ENCODE peak calls at places on chromosomes 12 and 14, in five cellular contexts. One of them, this sample, is unnamed.

GRCh38 chr12:1716215-1716862 is 25.5 kb downstream of the ADIPOR2 start:
- DNase-seq in lung: no peak
- DNase-seq in DMS79: no peak
- DNase-seq in brain microvascular endothelial cell: no peak
- DNase-seq in GM12891: no peak
- DNase-seq in this sample: no peak

GRCh38 chr14:32697704-32698103 is 241.0 kb upstream of the NPAS3 start:
- DNase-seq in lung: no peak
- DNase-seq in brain microvascular endothelial cell: peak
- DNase-seq in GM12891: no peak
- DNase-seq in DMS79: no peak
- DNase-seq in this sample: no peak

GRCh38 chr12:68514807-68515411 is 95.8 kb upstream of the RAP1B start:
- DNase-seq in lung: no peak
- DNase-seq in DMS79: no peak
- DNase-seq in GM12891: no peak
- DNase-seq in brain microvascular endothelial cell: no peak
- DNase-seq in this sample: no peak

GRCh38 chr14:50955373-50956043 is 11.2 kb upstream of the PYGL start:
- DNase-seq in DMS79: no peak
- DNase-seq in brain microvascular endothelial cell: peak
- DNase-seq in GM12891: no peak
- DNase-seq in lung: peak
- DNase-seq in this sample: peak

GRCh38 chr14:33796356-33796755 is 154.5 kb downstream of the EGLN3 start:
- DNase-seq in lung: no peak
- DNase-seq in GM12891: no peak
- DNase-seq in DMS79: no peak
- DNase-seq in brain microvascular endothelial cell: no peak
- DNase-seq in this sample: no peak

GRCh38 chr12:71392521-71393145 is 47.0 kb upstream of the LGR5 start:
- DNase-seq in lung: no peak
- DNase-seq in GM12891: peak
- DNase-seq in brain microvascular endothelial cell: peak
- DNase-seq in DMS79: no peak
- DNase-seq in this sample: peak

GRCh38 chr12:106956048-106956935 is 585 bp downstream of the TMEM263 start:
- DNase-seq in GM12891: peak
- DNase-seq in DMS79: peak
- DNase-seq in lung: peak
- DNase-seq in brain microvascular endothelial cell: peak
- DNase-seq in this sample: peak

GRCh38 chr14:92121207-92121669 is 268 bp downstream of the NDUFB1 start:
- DNase-seq in DMS79: no peak
- DNase-seq in lung: peak
- DNase-seq in brain microvascular endothelial cell: peak
- DNase-seq in GM12891: no peak
- DNase-seq in this sample: no peak

GRCh38 chr14:30855345-30856037 is 18.9 kb upstream of the COCH start:
- DNase-seq in brain microvascular endothelial cell: no peak
- DNase-seq in lung: no peak
- DNase-seq in GM12891: no peak
- DNase-seq in DMS79: no peak
- DNase-seq in this sample: no peak

GRCh38 chr14:58151264-58151700 is 731 bp downstream of the ARMH4 start:
- DNase-seq in lung: no peak
- DNase-seq in DMS79: no peak
- DNase-seq in GM12891: no peak
- DNase-seq in brain microvascular endothelial cell: peak
- DNase-seq in this sample: no peak

GRCh38 chr12:106581543-106582263 is 1.1 kb upstream of the RFX4 start:
- DNase-seq in DMS79: no peak
- DNase-seq in GM12891: peak
- DNase-seq in lung: no peak
- DNase-seq in brain microvascular endothelial cell: no peak
- DNase-seq in this sample: no peak

GRCh38 chr14:105531088-105531957 is 4.9 kb downstream of the TMEM121 start:
- DNase-seq in brain microvascular endothelial cell: no peak
- DNase-seq in lung: no peak
- DNase-seq in DMS79: no peak
- DNase-seq in GM12891: no peak
- DNase-seq in this sample: no peak

GRCh38 chr12:87233636-87234035 is 795.6 kb downstream of the C12orf50 start:
- DNase-seq in GM12891: no peak
- DNase-seq in lung: no peak
- DNase-seq in brain microvascular endothelial cell: peak
- DNase-seq in DMS79: no peak
- DNase-seq in this sample: no peak

GRCh38 chr14:67514650-67515385 is 18.3 kb upstream of the PLEKHH1 start:
- DNase-seq in lung: peak
- DNase-seq in brain microvascular endothelial cell: peak
- DNase-seq in GM12891: peak
- DNase-seq in DMS79: no peak
- DNase-seq in this sample: peak

GRCh38 chr14:100467046-100467750 is 120.0 kb downstream of the BEGAIN start:
- DNase-seq in brain microvascular endothelial cell: no peak
- DNase-seq in lung: no peak
- DNase-seq in DMS79: no peak
- DNase-seq in GM12891: no peak
- DNase-seq in this sample: no peak

GRCh38 chr12:26691234-26691970 is 141.6 kb downstream of the ITPR2 start:
- DNase-seq in brain microvascular endothelial cell: peak
- DNase-seq in lung: no peak
- DNase-seq in DMS79: no peak
- DNase-seq in GM12891: no peak
- DNase-seq in this sample: no peak

GRCh38 chr14:54567224-54567633 is 301 bp downstream of the SAMD4A start:
- DNase-seq in DMS79: no peak
- DNase-seq in brain microvascular endothelial cell: no peak
- DNase-seq in lung: peak
- DNase-seq in GM12891: peak
- DNase-seq in this sample: no peak

GRCh38 chr14:99564256-99564902 is 39.6 kb downstream of the CCDC85C start:
- DNase-seq in GM12891: no peak
- DNase-seq in brain microvascular endothelial cell: peak
- DNase-seq in lung: no peak
- DNase-seq in DMS79: peak
- DNase-seq in this sample: peak

GRCh38 chr12:65533177-65533883 is 254.8 kb downstream of the MSRB3 start:
- DNase-seq in GM12891: no peak
- DNase-seq in lung: no peak
- DNase-seq in brain microvascular endothelial cell: no peak
- DNase-seq in DMS79: no peak
- DNase-seq in this sample: no peak

GRCh38 chr14:75636100-75636692 is 24.5 kb downstream of the ERG28 start:
- DNase-seq in brain microvascular endothelial cell: peak
- DNase-seq in DMS79: no peak
- DNase-seq in GM12891: no peak
- DNase-seq in lung: no peak
- DNase-seq in this sample: no peak

GRCh38 chr12:57864382-57864781 is 17.9 kb upstream of the CTDSP2 start:
- DNase-seq in GM12891: no peak
- DNase-seq in brain microvascular endothelial cell: no peak
- DNase-seq in DMS79: no peak
- DNase-seq in lung: no peak
- DNase-seq in this sample: no peak

GRCh38 chr12:13103391-13104033 is at the start of gene GSG1:
- DNase-seq in brain microvascular endothelial cell: no peak
- DNase-seq in GM12891: no peak
- DNase-seq in DMS79: no peak
- DNase-seq in lung: no peak
- DNase-seq in this sample: no peak

GRCh38 chr12:2306686-2307249 is 254.0 kb downstream of the CACNA1C start:
- DNase-seq in lung: no peak
- DNase-seq in DMS79: no peak
- DNase-seq in GM12891: no peak
- DNase-seq in brain microvascular endothelial cell: no peak
- DNase-seq in this sample: no peak

GRCh38 chr12:125687820-125688219 is 622.6 kb downstream of the AACS start:
- DNase-seq in brain microvascular endothelial cell: no peak
- DNase-seq in GM12891: no peak
- DNase-seq in DMS79: no peak
- DNase-seq in lung: no peak
- DNase-seq in this sample: no peak

GRCh38 chr12:29208935-29209701 is 60.0 kb downstream of the FAR2 start:
- DNase-seq in lung: no peak
- DNase-seq in brain microvascular endothelial cell: no peak
- DNase-seq in DMS79: no peak
- DNase-seq in GM12891: no peak
- DNase-seq in this sample: no peak

GRCh38 chr12:42981379-42981778 is 391.8 kb upstream of the PRICKLE1 start:
- DNase-seq in brain microvascular endothelial cell: peak
- DNase-seq in DMS79: no peak
- DNase-seq in GM12891: no peak
- DNase-seq in lung: no peak
- DNase-seq in this sample: no peak

GRCh38 chr12:113184098-113184899 is 979 bp downstream of the DDX54 start:
- DNase-seq in lung: no peak
- DNase-seq in GM12891: no peak
- DNase-seq in DMS79: no peak
- DNase-seq in brain microvascular endothelial cell: no peak
- DNase-seq in this sample: no peak

GRCh38 chr12:47362131-47362686 is 282.4 kb upstream of the AMIGO2 start:
- DNase-seq in lung: no peak
- DNase-seq in DMS79: no peak
- DNase-seq in brain microvascular endothelial cell: no peak
- DNase-seq in GM12891: no peak
- DNase-seq in this sample: no peak

GRCh38 chr12:3473844-3474243 is 17.2 kb upstream of the PRMT8 start:
- DNase-seq in DMS79: no peak
- DNase-seq in lung: no peak
- DNase-seq in GM12891: no peak
- DNase-seq in brain microvascular endothelial cell: no peak
- DNase-seq in this sample: no peak

GRCh38 chr14:61527325-61528100 is 167.8 kb upstream of the HIF1A start:
- DNase-seq in brain microvascular endothelial cell: peak
- DNase-seq in lung: no peak
- DNase-seq in DMS79: no peak
- DNase-seq in GM12891: no peak
- DNase-seq in this sample: no peak

GRCh38 chr12:51323317-51323960 is 535 bp downstream of the BIN2 start:
- DNase-seq in GM12891: no peak
- DNase-seq in brain microvascular endothelial cell: no peak
- DNase-seq in DMS79: no peak
- DNase-seq in lung: no peak
- DNase-seq in this sample: no peak

GRCh38 chr12:1204581-1205121 is 213.6 kb downstream of the ERC1 start:
- DNase-seq in GM12891: peak
- DNase-seq in lung: no peak
- DNase-seq in DMS79: no peak
- DNase-seq in brain microvascular endothelial cell: peak
- DNase-seq in this sample: no peak

GRCh38 chr12:12327802-12328201 is 22.2 kb downstream of the MANSC1 start:
- DNase-seq in DMS79: peak
- DNase-seq in brain microvascular endothelial cell: peak
- DNase-seq in lung: no peak
- DNase-seq in GM12891: peak
- DNase-seq in this sample: peak

This sample was measured in COR-L47.